ENCODE peak calls at places on chromosomes 7 and 10, in six cellular contexts. B is GM12878, N is esophagus muscularis mucosa, O is uterus, A is fibroblast of lung, G is upper lobe of right lung. K is an unnamed sample.

GRCh38 chr7:12637328-12637727 is 50.1 kb upstream of the ARL4A start:
- DNase-seq in B (no peak), N (no peak), O (no peak), A (no peak), G (no peak), K (no peak)

GRCh38 chr10:127279334-127279774 is 83.0 kb upstream of the INSYN2A start:
- DNase-seq in B (no peak), N (no peak), O (no peak), A (no peak), G (no peak), K (no peak)

GRCh38 chr7:33129806-33130153 is 416 bp downstream of the BBS9 start:
- DNase-seq in B (no peak), N (no peak), O (no peak), A (no peak), G (no peak), K (no peak)

GRCh38 chr7:1567082-1567771 is 2.6 kb downstream of the PSMG3 start:
- DNase-seq in B (no peak), N (no peak), O (no peak), A (peak), G (no peak), K (no peak)

GRCh38 chr7:22700559-22701002 is 26.4 kb upstream of the IL6 start:
- DNase-seq in B (no peak), N (no peak), O (no peak), A (peak), G (no peak), K (no peak)

GRCh38 chr7:105705427-105705826 is 124.1 kb upstream of the EFCAB10 start:
- DNase-seq in B (no peak), N (no peak), O (no peak), A (no peak), G (no peak), K (no peak)

GRCh38 chr7:156220078-156220605 is 407.9 kb upstream of the SHH start:
- DNase-seq in B (no peak), N (peak), O (no peak), A (no peak), G (no peak), K (no peak)

GRCh38 chr7:106518239-106518638 is 142.7 kb downstream of the CCDC71L start:
- DNase-seq in B (no peak), N (no peak), O (no peak), A (no peak), G (no peak), K (no peak)

GRCh38 chr10:103966671-103967432 is at the start of gene SLK:
- DNase-seq in B (no peak), N (no peak), O (peak), A (peak), G (peak), K (peak)

GRCh38 chr10:88292185-88292514 is 291.0 kb downstream of the RNLS start:
- DNase-seq in B (no peak), N (no peak), O (no peak), A (no peak), G (no peak), K (no peak)

GRCh38 chr7:114358911-114359310 is 55.7 kb upstream of the FOXP2 start:
- DNase-seq in B (no peak), N (no peak), O (no peak), A (no peak), G (no peak), K (no peak)

DNA sequence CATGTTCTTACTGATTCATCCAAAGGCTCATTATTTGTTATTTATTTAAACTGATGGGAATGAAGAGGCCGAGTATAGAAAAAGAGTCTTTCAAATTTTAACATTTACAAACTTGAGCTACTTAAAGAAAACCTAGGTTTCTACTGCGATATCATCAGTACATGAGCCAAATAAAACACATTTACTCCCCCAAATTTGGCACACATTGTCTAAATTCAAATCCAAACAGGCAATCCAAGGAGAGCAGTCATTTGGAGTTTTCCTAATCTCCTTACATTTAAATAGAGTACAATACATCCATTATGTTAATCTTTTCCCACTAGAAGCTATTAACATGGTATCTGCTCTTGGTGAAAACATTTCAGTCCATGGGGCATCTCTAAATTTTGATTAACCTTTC is 2.2 kb downstream of the NMT2 start:
- DNase-seq in B (no peak), N (no peak), O (no peak), A (peak), G (no peak), K (no peak)
- H3K27ac ChIP-seq in B (no peak), N (peak), O (no peak), A (no peak), G (no peak), K (no peak)

DNA sequence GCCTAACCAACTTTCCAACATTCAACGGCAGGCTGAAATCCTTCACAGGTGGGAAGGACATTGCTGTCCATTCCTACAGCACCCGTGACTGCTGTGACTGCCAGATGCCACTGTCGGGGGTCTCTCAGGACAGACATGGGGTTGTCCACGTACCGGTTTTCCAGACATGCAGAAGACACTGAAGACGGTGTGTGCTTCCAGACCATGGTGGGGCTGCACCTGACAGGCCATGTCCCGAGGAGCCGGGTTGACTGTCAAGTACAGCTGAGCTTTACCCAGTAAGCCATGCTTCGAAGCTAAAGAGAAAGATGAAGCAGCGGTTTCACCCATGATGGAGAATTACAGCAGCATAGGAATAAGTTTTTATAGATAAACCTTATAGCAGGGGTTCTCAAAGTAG is 70.9 kb downstream of the PKD1L1 start:
- DNase-seq in B (no peak), N (peak), O (no peak), A (no peak), G (no peak), K (no peak)
- H3K27ac ChIP-seq in B (no peak), N (no peak), O (no peak), A (no peak), G (no peak), K (no peak)

DNA sequence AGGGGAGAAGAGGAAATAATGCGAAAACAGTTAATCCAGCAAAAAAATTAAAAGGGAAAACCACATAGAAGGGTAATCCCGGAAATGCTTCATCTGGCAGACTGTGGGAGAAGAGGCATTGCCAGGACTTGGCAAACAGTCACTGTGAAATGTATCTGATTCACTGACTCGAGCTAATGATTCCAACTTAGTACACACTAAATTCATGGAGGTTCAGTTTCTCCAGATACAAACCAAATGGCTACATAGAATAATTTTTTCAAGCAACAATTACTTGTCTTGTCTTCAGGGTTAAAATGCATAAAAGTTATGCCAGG is 36.4 kb downstream of the GDI2 start:
- DNase-seq in B (no peak), N (no peak), O (no peak), A (peak), G (no peak), K (no peak)
- H3K27ac ChIP-seq in B (no peak), N (peak), O (no peak), A (peak), G (no peak), K (peak)

DNA sequence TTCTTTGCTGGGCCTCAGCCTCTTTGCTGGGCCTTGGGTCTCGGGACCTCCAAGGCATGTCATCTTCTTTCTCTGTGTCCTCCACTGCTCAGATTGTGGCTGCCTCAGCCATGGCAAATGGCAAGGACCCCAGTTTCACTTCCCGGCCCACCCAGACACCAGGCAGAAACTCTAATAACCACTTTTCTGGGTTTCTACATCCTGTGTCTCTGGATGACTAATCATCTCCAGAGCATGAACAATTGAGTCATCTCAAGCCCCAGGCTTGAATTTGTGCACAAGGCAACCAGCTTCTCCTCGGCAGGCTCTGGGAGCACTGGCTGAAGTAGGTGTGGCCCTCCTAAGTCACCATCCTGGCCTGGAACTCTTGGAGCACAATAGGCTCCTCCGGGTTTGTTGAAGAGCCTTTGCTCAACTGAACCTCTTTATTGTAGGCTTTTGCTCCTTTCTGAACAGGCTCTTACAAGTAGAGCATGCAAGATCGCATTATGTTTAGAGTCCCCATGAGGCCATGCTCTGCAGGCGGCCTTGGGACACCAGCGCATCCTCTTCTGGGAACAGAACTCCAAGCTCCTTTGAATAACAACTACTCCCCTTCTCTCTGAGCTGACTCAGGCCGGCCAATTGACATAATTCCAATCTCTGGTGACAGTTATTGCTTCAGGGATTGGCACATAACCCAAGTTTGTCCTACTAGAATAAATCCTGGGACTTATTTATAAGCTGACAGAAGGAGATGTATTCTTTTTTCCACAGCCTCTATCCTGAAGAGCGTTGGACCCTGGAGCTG is 218.1 kb downstream of the WDR11 start:
- DNase-seq in B (peak), N (no peak), O (no peak), A (peak), G (no peak), K (no peak)
- H3K27ac ChIP-seq in B (no peak), N (peak), O (no peak), A (no peak), G (no peak), K (no peak)

GRCh38 chr7:70208236-70209063 is 610.2 kb downstream of the AUTS2 start:
- DNase-seq in B (no peak), N (no peak), O (no peak), A (peak), G (no peak), K (no peak)
- H3K27ac ChIP-seq in B (no peak), N (no peak), O (no peak), A (no peak), G (no peak), K (no peak)

DNA sequence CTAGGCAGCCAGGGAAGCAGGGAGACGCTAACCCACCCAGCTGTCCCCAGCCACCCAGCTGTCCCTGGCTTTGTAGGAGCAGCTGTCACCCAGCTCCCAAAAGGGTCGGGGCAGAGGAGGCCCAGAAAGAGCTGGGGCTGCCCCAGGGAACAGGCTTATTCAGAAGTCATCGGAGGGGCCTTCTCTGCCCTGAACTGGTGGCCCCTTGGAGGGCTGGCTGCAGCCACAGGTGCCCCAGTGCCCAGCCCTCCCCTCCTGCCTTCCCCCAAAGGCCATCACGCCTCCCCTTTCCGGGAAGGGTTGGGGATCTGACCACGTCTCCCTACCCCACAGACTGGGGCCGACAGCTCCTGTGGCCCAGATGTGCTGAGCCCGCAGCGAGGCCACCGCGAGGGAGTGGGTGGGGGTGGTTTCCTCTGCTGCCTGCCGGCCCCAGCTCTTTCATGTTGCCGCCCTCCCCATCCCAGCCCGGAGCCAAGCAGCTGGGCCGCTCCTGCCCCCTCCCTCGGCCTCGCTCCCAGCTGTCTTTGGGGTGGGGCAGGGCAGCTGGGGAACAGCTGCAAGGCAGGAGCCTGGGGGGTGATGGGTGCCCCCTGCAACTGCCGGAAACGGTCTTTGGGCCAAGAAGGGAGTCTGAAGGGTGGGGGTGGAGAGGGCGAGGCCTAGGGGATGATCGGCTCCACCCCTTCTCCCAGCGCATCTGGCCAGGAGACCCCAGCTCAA is 16.8 kb downstream of the TRIM8 start:
- DNase-seq in B (no peak), N (no peak), O (peak), A (peak), G (peak), K (peak)
- H3K27ac ChIP-seq in B (peak), N (peak), O (no peak), A (peak), G (peak), K (no peak)

DNA sequence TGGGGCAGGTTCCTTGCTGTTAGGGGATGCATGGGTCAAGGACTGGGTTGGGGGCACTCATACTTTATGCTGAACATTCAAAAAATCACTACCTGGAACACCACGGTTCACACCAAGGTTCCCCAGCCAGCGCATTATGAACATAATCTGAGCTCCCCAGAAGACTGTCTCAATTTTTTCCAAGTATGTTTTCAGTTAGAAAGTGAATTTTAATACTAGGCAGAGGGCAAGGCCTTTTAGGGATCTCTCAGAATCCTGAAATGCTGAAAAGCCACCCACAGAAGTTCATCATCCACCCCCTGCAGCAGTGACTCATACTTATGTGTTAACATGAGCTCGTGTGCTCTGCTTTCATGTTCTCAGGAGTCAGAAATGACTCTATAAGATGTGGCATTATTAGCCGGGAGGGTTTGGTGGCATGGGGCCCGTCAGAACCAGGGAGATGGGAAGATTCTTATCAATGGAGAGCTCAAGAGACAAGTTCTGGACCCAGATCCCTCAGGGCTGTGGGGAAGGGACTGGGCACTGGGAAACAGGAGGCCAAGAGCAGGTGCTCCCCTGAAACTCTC is 185.2 kb upstream of the ITGB1 start:
- DNase-seq in B (no peak), N (no peak), O (no peak), A (peak), G (no peak), K (no peak)
- H3K27ac ChIP-seq in B (no peak), N (no peak), O (no peak), A (peak), G (no peak), K (no peak)

DNA sequence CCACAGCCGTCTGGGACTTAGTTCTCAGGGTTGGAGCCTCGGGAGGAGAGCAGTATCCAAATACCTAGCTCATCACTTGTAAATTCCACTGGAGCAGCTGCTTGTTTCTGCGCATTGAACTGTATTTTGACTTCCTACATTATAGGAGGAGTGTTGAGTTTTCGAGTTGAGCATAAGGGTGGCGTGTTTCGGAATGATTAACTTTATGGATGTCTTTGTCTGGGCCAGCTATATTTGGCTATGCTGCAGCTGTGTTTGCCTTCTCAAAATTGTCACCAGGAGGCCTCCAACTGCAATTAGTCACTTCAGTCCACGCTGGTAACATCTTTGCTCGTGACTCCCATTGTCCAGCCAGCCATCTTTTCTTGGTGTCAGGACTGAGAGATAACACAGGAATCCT is 9.1 kb downstream of the CELF2 start:
- DNase-seq in B (no peak), N (peak), O (no peak), A (no peak), G (no peak), K (no peak)
- H3K27ac ChIP-seq in B (no peak), N (no peak), O (no peak), A (no peak), G (no peak), K (peak)